ENCODE peak calls at places on chromosome 13, in six cellular contexts. One of them, this sample, is unnamed.
A peak's percentile ranks its signal among the peaks of the same experiment; 100 is the strongest.

GRCh38 chr13:37109080-37109678 is 3.7 kb upstream of the CSNK1A1L start:
- DNase-seq in IMR-90: peak; percentile 62
- DNase-seq in mesenchymal stem cell: peak; percentile 58
- DNase-seq in H9: no peak
- DNase-seq in H1: no peak
- DNase-seq in trophoblast cell: peak; percentile 65
- DNase-seq in this sample: peak; percentile 18

GRCh38 chr13:44231786-44232516 is 141.7 kb upstream of the SERP2 start:
- DNase-seq in IMR-90: peak; percentile 96
- DNase-seq in mesenchymal stem cell: peak; percentile 97
- DNase-seq in H9: peak; percentile 89
- DNase-seq in H1: peak; percentile 62
- DNase-seq in trophoblast cell: peak; percentile 99
- DNase-seq in this sample: peak; percentile 9

GRCh38 chr13:38819053-38819452 is 132.2 kb downstream of the FREM2 start:
- DNase-seq in IMR-90: no peak
- DNase-seq in mesenchymal stem cell: no peak
- DNase-seq in H9: no peak
- DNase-seq in H1: no peak
- DNase-seq in trophoblast cell: no peak
- DNase-seq in this sample: no peak

GRCh38 chr13:26810095-26810494 is 49.5 kb upstream of the GPR12 start:
- DNase-seq in IMR-90: no peak
- DNase-seq in mesenchymal stem cell: no peak
- DNase-seq in H9: no peak
- DNase-seq in H1: no peak
- DNase-seq in trophoblast cell: no peak
- DNase-seq in this sample: no peak

GRCh38 chr13:77511552-77511951 is 24.0 kb upstream of the SCEL start:
- DNase-seq in IMR-90: no peak
- DNase-seq in mesenchymal stem cell: no peak
- DNase-seq in H9: no peak
- DNase-seq in H1: no peak
- DNase-seq in trophoblast cell: no peak
- DNase-seq in this sample: no peak

GRCh38 chr13:46552888-46553520 is at the start of gene LRCH1:
- DNase-seq in IMR-90: peak; percentile 80
- DNase-seq in mesenchymal stem cell: peak; percentile 94
- DNase-seq in H9: peak; percentile 88
- DNase-seq in H1: peak; percentile 77
- DNase-seq in trophoblast cell: peak; percentile 86
- DNase-seq in this sample: peak; percentile 77

GRCh38 chr13:83773961-83774360 is 108.3 kb downstream of the SLITRK1 start:
- DNase-seq in IMR-90: peak; percentile 17
- DNase-seq in mesenchymal stem cell: no peak
- DNase-seq in H9: no peak
- DNase-seq in H1: no peak
- DNase-seq in trophoblast cell: no peak
- DNase-seq in this sample: no peak

GRCh38 chr13:103101500-103101899 is 35.3 kb upstream of the SLC10A2 start:
- DNase-seq in IMR-90: no peak
- DNase-seq in mesenchymal stem cell: no peak
- DNase-seq in H9: no peak
- DNase-seq in H1: no peak
- DNase-seq in trophoblast cell: no peak
- DNase-seq in this sample: no peak

GRCh38 chr13:99124695-99125334 is 75.8 kb upstream of the UBAC2 start:
- DNase-seq in IMR-90: peak; percentile 45
- DNase-seq in mesenchymal stem cell: peak; percentile 64
- DNase-seq in H9: no peak
- DNase-seq in H1: no peak
- DNase-seq in trophoblast cell: peak; percentile 67
- DNase-seq in this sample: no peak

GRCh38 chr13:36417328-36417727 is 15.0 kb upstream of the CCNA1 start:
- DNase-seq in IMR-90: no peak
- DNase-seq in mesenchymal stem cell: no peak
- DNase-seq in H9: no peak
- DNase-seq in H1: no peak
- DNase-seq in trophoblast cell: no peak
- DNase-seq in this sample: no peak

GRCh38 chr13:112784811-112785418 is 95.1 kb downstream of the ATP11A start:
- DNase-seq in IMR-90: no peak
- DNase-seq in mesenchymal stem cell: no peak
- DNase-seq in H9: no peak
- DNase-seq in H1: peak; percentile 41
- DNase-seq in trophoblast cell: no peak
- DNase-seq in this sample: no peak

GRCh38 chr13:100461309-100462035 is 127.1 kb downstream of the GGACT start:
- DNase-seq in IMR-90: peak; percentile 33
- DNase-seq in mesenchymal stem cell: peak; percentile 12
- DNase-seq in H9: no peak
- DNase-seq in H1: no peak
- DNase-seq in trophoblast cell: no peak
- DNase-seq in this sample: peak; percentile 45
- H4K91ac ChIP-seq in IMR-90: no peak overlapping the region
- H4K91ac ChIP-seq in mesenchymal stem cell: no peak overlapping the region
- H4K91ac ChIP-seq in H9: no peak overlapping the region
- H4K91ac ChIP-seq in H1: peak overlapping the region; percentile 2
- H4K91ac ChIP-seq in trophoblast cell: no peak overlapping the region
- H4K91ac ChIP-seq in this sample: no peak overlapping the region

GRCh38 chr13:52695856-52696255 is 43.2 kb downstream of the SUGT1 start:
- DNase-seq in IMR-90: peak; percentile 67
- DNase-seq in mesenchymal stem cell: peak; percentile 74
- DNase-seq in H9: no peak
- DNase-seq in H1: no peak
- DNase-seq in trophoblast cell: no peak
- DNase-seq in this sample: no peak
- H4K91ac ChIP-seq in IMR-90: no peak overlapping the region
- H4K91ac ChIP-seq in mesenchymal stem cell: no peak overlapping the region
- H4K91ac ChIP-seq in H9: no peak overlapping the region
- H4K91ac ChIP-seq in H1: no peak overlapping the region
- H4K91ac ChIP-seq in trophoblast cell: no peak overlapping the region
- H4K91ac ChIP-seq in this sample: no peak overlapping the region

GRCh38 chr13:80530902-80531301 is 190.0 kb upstream of the SPRY2 start:
- DNase-seq in IMR-90: no peak
- DNase-seq in mesenchymal stem cell: no peak
- DNase-seq in H9: no peak
- DNase-seq in H1: no peak
- DNase-seq in trophoblast cell: no peak
- DNase-seq in this sample: no peak
- H4K91ac ChIP-seq in IMR-90: no peak overlapping the region
- H4K91ac ChIP-seq in mesenchymal stem cell: no peak overlapping the region
- H4K91ac ChIP-seq in H9: no peak overlapping the region
- H4K91ac ChIP-seq in H1: no peak overlapping the region
- H4K91ac ChIP-seq in trophoblast cell: no peak overlapping the region
- H4K91ac ChIP-seq in this sample: no peak overlapping the region

GRCh38 chr13:29427937-29428309 is 167.6 kb downstream of the SLC7A1 start:
- DNase-seq in IMR-90: no peak
- DNase-seq in mesenchymal stem cell: no peak
- DNase-seq in H9: no peak
- DNase-seq in H1: no peak
- DNase-seq in trophoblast cell: no peak
- DNase-seq in this sample: no peak

GRCh38 chr13:29418026-29418425 is 177.5 kb downstream of the SLC7A1 start:
- DNase-seq in IMR-90: no peak
- DNase-seq in mesenchymal stem cell: no peak
- DNase-seq in H9: no peak
- DNase-seq in H1: no peak
- DNase-seq in trophoblast cell: no peak
- DNase-seq in this sample: no peak

GRCh38 chr13:29423050-29423449 is 172.4 kb downstream of the SLC7A1 start:
- DNase-seq in IMR-90: no peak
- DNase-seq in mesenchymal stem cell: no peak
- DNase-seq in H9: no peak
- DNase-seq in H1: no peak
- DNase-seq in trophoblast cell: no peak
- DNase-seq in this sample: peak; percentile 21

GRCh38 chr13:29422015-29422414 is 173.5 kb downstream of the SLC7A1 start:
- DNase-seq in IMR-90: no peak
- DNase-seq in mesenchymal stem cell: no peak
- DNase-seq in H9: no peak
- DNase-seq in H1: no peak
- DNase-seq in trophoblast cell: no peak
- DNase-seq in this sample: no peak
- H4K91ac ChIP-seq in IMR-90: no peak overlapping the region
- H4K91ac ChIP-seq in mesenchymal stem cell: no peak overlapping the region
- H4K91ac ChIP-seq in H9: no peak overlapping the region
- H4K91ac ChIP-seq in H1: no peak overlapping the region
- H4K91ac ChIP-seq in trophoblast cell: no peak overlapping the region
- H4K91ac ChIP-seq in this sample: no peak overlapping the region

DNA sequence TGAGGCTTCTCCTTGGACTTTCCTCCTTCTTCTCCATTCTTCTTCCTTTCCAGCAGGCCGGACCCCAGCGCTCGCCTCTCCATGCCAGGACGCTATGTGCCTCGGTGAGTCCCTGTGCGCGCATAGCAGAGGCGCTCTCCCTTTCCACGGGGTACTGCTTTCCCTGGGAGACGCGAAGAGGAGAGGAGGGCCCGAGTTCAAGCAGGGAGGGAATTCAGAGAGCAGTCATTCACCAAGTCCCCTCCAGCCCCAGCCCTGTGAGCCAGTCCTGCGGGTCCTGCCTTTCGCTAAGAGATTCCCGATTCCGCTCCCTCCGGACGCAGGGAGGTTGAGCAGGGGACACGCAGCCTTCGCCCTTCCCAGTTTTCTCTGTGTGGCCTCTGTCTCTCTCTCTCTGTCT is 160.4 kb downstream of the EFNB2 start:
- DNase-seq in IMR-90: no peak
- DNase-seq in mesenchymal stem cell: no peak
- DNase-seq in H9: no peak
- DNase-seq in H1: no peak
- DNase-seq in trophoblast cell: no peak
- DNase-seq in this sample: no peak
- H4K91ac ChIP-seq in IMR-90: no peak overlapping the region
- H4K91ac ChIP-seq in mesenchymal stem cell: peak overlapping the region; percentile 89
- H4K91ac ChIP-seq in H9: no peak overlapping the region
- H4K91ac ChIP-seq in H1: no peak overlapping the region
- H4K91ac ChIP-seq in trophoblast cell: peak overlapping the region; percentile 70
- H4K91ac ChIP-seq in this sample: no peak overlapping the region

GRCh38 chr13:109741966-109742365 is 44.4 kb downstream of the IRS2 start:
- DNase-seq in IMR-90: no peak
- DNase-seq in mesenchymal stem cell: no peak
- DNase-seq in H9: no peak
- DNase-seq in H1: no peak
- DNase-seq in trophoblast cell: no peak
- DNase-seq in this sample: no peak
- H4K91ac ChIP-seq in IMR-90: no peak overlapping the region
- H4K91ac ChIP-seq in mesenchymal stem cell: peak overlapping the region; percentile 12
- H4K91ac ChIP-seq in H9: no peak overlapping the region
- H4K91ac ChIP-seq in H1: no peak overlapping the region
- H4K91ac ChIP-seq in trophoblast cell: no peak overlapping the region
- H4K91ac ChIP-seq in this sample: no peak overlapping the region

GRCh38 chr13:106416645-106417044 is 118.8 kb downstream of the EFNB2 start:
- DNase-seq in IMR-90: no peak
- DNase-seq in mesenchymal stem cell: no peak
- DNase-seq in H9: no peak
- DNase-seq in H1: no peak
- DNase-seq in trophoblast cell: no peak
- DNase-seq in this sample: no peak
- H4K91ac ChIP-seq in IMR-90: no peak overlapping the region
- H4K91ac ChIP-seq in mesenchymal stem cell: no peak overlapping the region
- H4K91ac ChIP-seq in H9: no peak overlapping the region
- H4K91ac ChIP-seq in H1: no peak overlapping the region
- H4K91ac ChIP-seq in trophoblast cell: no peak overlapping the region
- H4K91ac ChIP-seq in this sample: no peak overlapping the region

GRCh38 chr13:107553838-107554237 is 661.5 kb downstream of the LIG4 start:
- DNase-seq in IMR-90: peak; percentile 69
- DNase-seq in mesenchymal stem cell: peak; percentile 48
- DNase-seq in H9: no peak
- DNase-seq in H1: no peak
- DNase-seq in trophoblast cell: no peak
- DNase-seq in this sample: no peak

GRCh38 chr13:107551521-107551920 is 663.8 kb downstream of the LIG4 start:
- DNase-seq in IMR-90: no peak
- DNase-seq in mesenchymal stem cell: no peak
- DNase-seq in H9: no peak
- DNase-seq in H1: no peak
- DNase-seq in trophoblast cell: no peak
- DNase-seq in this sample: no peak

GRCh38 chr13:107554355-107554905 is 660.9 kb downstream of the LIG4 start:
- DNase-seq in IMR-90: peak; percentile 4
- DNase-seq in mesenchymal stem cell: no peak
- DNase-seq in H9: no peak
- DNase-seq in H1: no peak
- DNase-seq in trophoblast cell: no peak
- DNase-seq in this sample: no peak
- H4K91ac ChIP-seq in IMR-90: no peak overlapping the region
- H4K91ac ChIP-seq in mesenchymal stem cell: no peak overlapping the region
- H4K91ac ChIP-seq in H9: no peak overlapping the region
- H4K91ac ChIP-seq in H1: no peak overlapping the region
- H4K91ac ChIP-seq in trophoblast cell: no peak overlapping the region
- H4K91ac ChIP-seq in this sample: no peak overlapping the region

DNA sequence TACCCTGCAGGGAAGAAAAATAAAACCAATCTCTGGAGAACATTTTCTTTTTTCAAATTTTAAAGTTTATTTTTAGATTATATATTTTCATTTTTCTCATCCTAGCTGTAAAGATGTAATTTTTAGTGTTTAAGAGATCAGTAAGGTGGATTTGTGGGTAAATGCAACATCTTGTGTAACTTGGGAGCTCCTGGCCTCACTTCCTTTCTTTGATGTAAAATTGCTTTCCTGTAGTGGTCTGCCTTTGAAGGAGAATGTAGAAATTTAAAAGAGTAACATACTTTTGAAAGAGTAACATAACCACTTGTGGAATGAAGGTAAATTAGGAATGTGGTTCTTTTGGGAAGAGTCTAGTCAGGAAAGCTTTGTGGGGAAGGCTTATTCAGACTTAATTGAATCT is 95.7 kb upstream of the AKAP11 start:
- DNase-seq in IMR-90: no peak
- DNase-seq in mesenchymal stem cell: no peak
- DNase-seq in H9: no peak
- DNase-seq in H1: no peak
- DNase-seq in trophoblast cell: no peak
- DNase-seq in this sample: no peak
- H4K91ac ChIP-seq in IMR-90: no peak overlapping the region
- H4K91ac ChIP-seq in mesenchymal stem cell: no peak overlapping the region
- H4K91ac ChIP-seq in H9: no peak overlapping the region
- H4K91ac ChIP-seq in H1: no peak overlapping the region
- H4K91ac ChIP-seq in trophoblast cell: no peak overlapping the region
- H4K91ac ChIP-seq in this sample: no peak overlapping the region

This sample was measured in neuronal stem cell.